ENCODE peak calls at places on chromosomes 7 and 10, in five cellular contexts. C is MM.1S, F is naive B cell, T is AG09309, P is fibroblast of lung. N is an unnamed sample.

GRCh38 chr7:101891936-101892640 is 74.7 kb downstream of the CUX1 start:
- DNase-seq in C (no peak), F (no peak), T (no peak), P (peak; percentile 38), N (no peak)

GRCh38 chr10:129568562-129569344 is 101.7 kb downstream of the MGMT start:
- DNase-seq in C (no peak), F (no peak), T (no peak), P (peak; percentile 8), N (no peak)

GRCh38 chr7:47482013-47482761 is 99.7 kb downstream of the TNS3 start:
- DNase-seq in C (peak; percentile 71), F (no peak), T (peak; percentile 74), P (peak; percentile 94), N (no peak)

GRCh38 chr10:668786-669485 is 20.5 kb downstream of the DIP2C start:
- DNase-seq in C (no peak), F (no peak), T (no peak), P (no peak), N (no peak)

GRCh38 chr7:140841316-140841715 is 83.4 kb downstream of the BRAF start:
- DNase-seq in C (no peak), F (no peak), T (no peak), P (peak; percentile 88), N (no peak)

GRCh38 chr10:17238445-17239275 is 10.6 kb downstream of the VIM start:
- DNase-seq in C (no peak), F (no peak), T (no peak), P (peak; percentile 67), N (no peak)

GRCh38 chr7:36283711-36284130 is 105.9 kb upstream of the ANLN start:
- DNase-seq in C (no peak), F (peak; percentile 69), T (no peak), P (no peak), N (no peak)

GRCh38 chr10:59279476-59279875 is 82.9 kb downstream of the FAM13C start:
- DNase-seq in C (no peak), F (no peak), T (no peak), P (no peak), N (no peak)

GRCh38 chr7:138510003-138510402 is 49.9 kb downstream of the TRIM24 start:
- DNase-seq in C (peak; percentile 91), F (no peak), T (no peak), P (no peak), N (no peak)

GRCh38 chr7:140923358-140924006 is 1.2 kb downstream of the BRAF start:
- DNase-seq in C (no peak), F (no peak), T (no peak), P (peak; percentile 21), N (no peak)

N was measured in NCI-H774.